ENCODE peak calls at places on chromosomes 2 and 18, in eight cellular contexts. Q is epithelial cell of esophagus, A is prostate gland, I is cardiac fibroblast, V is GM12864, S is fibroblast of lung, X is A549, C is AG10803. P is an unnamed sample.

GRCh38 chr2:145091967-145092366 is 572.0 kb upstream of the ZEB2 start:
- DNase-seq in X (no peak), Q (no peak), C (no peak), V (no peak), I (no peak), A (no peak), S (peak; percentile 79), P (no peak)

GRCh38 chr18:55173291-55173690 is 214.0 kb upstream of the CCDC68 start:
- DNase-seq in C (no peak), V (no peak), Q (no peak), X (no peak), I (no peak), A (no peak), S (no peak), P (no peak)

GRCh38 chr2:232543928-232544631 is 4.6 kb downstream of the CHRNG start:
- DNase-seq in Q (no peak), A (no peak), V (no peak), S (no peak), I (no peak), C (no peak), X (no peak), P (no peak)

GRCh38 chr18:74775239-74775638 is 177.6 kb downstream of the ZNF407 start:
- DNase-seq in Q (peak; percentile 18), X (no peak), C (peak; percentile 2), A (no peak), V (no peak), I (peak; percentile 21), S (peak; percentile 86), P (no peak)

GRCh38 chr2:159249955-159250723 is 36.4 kb downstream of the WDSUB1 start:
- DNase-seq in V (no peak), C (peak; percentile 94), A (peak; percentile 92), X (no peak), S (peak; percentile 72), I (peak; percentile 79), Q (peak; percentile 94), P (peak; percentile 75)

GRCh38 chr2:42789751-42790150 is 2.6 kb downstream of the HAAO start:
- DNase-seq in I (no peak), Q (no peak), A (no peak), S (no peak), X (no peak), V (no peak), C (no peak), P (no peak)

GRCh38 chr18:3447035-3447894 is 2.7 kb upstream of the TGIF1 start:
- DNase-seq in C (peak; percentile 72), Q (peak; percentile 50), V (no peak), A (no peak), X (no peak), S (peak; percentile 60), I (peak; percentile 89), P (no peak)

GRCh38 chr2:34254272-34254882 is 655.3 kb upstream of the FAM98A start:
- DNase-seq in X (no peak), C (no peak), I (no peak), S (no peak), A (no peak), Q (no peak), V (no peak), P (peak; percentile 43)

GRCh38 chr2:33614190-33614589 is 15.1 kb upstream of the FAM98A start:
- DNase-seq in A (no peak), I (no peak), X (no peak), S (no peak), Q (no peak), C (no peak), V (no peak), P (no peak)

GRCh38 chr2:1950474-1950873 is 206.2 kb upstream of the PXDN start:
- DNase-seq in I (no peak), C (no peak), Q (no peak), V (no peak), X (no peak), S (no peak), A (no peak), P (no peak)

GRCh38 chr2:56654936-56655335 is 471.1 kb downstream of the CCDC85A start:
- DNase-seq in Q (no peak), A (no peak), C (peak; percentile 13), V (no peak), I (no peak), S (peak; percentile 24), X (no peak), P (no peak)

DNA sequence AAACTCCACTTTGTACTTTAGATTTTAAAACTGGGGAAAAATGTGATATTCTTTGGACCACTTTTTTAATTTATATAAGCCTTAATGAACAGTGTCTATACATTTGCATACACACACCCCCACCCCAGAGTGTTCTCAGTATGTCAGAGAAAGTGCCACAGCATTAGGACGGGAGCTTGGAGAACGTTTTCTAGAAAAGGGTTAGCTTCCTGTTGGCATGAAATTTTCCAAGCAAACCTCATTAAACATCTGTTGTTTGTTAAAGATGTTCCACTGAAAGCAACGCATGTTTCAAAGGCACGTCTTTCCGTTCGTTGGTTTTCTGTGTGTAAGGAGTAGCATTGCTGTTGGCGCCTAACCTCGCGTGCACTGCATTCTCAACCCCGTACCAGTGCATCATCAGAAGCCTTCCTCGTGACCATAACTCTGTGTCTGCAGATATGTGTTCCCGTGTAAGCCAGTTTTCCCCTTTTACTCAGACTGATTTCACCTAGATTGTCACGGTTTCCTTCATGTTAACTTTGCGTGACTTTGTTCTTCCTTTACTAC is 228.5 kb downstream of the ALPK2 start:
- DNase-seq in S (no peak), X (no peak), C (peak; percentile 87), V (no peak), I (peak; percentile 15), Q (no peak), A (no peak), P (no peak)
- H3K4me3 ChIP-seq in S (no peak overlapping the region), X (no peak overlapping the region), C (no peak overlapping the region), V (no peak overlapping the region), I (no peak overlapping the region), Q (no peak overlapping the region), A (no peak overlapping the region), P (no peak overlapping the region)

DNA sequence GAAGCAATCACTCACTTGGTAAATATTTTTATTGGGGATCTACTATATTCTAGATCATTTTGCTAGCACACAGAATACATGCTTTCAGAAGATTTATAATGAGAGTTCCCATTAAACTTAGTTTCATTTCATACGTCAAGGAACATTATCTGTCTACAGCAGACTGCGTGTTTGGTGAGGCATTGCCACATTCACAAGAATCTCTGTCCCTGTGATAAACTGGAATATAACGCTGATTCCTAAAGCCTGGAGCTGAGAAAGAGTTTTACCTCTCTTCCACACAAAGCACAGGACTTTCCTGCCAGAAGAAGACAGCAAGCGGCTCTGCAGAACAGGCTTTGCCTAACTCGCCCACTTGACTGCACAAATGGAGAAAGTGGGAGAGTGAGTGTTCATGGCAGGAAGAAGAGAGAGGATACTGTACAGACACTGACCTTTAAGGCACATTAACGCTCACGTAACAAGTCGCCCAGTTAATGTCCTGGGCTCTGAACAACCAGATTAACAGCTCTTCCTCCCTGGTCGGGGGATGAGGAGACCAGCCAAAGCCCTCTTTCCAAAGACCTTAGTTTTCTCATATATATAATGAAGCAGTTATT is 356.2 kb downstream of the GPD2 start:
- DNase-seq in C (no peak), A (no peak), Q (no peak), S (no peak), I (no peak), X (no peak), V (no peak), P (no peak)
- TF ChIP-seq CTCF in C (no peak), A (no peak), Q (no peak), S (no peak), I (no peak), X (no peak), V (no peak), P (no peak)

DNA sequence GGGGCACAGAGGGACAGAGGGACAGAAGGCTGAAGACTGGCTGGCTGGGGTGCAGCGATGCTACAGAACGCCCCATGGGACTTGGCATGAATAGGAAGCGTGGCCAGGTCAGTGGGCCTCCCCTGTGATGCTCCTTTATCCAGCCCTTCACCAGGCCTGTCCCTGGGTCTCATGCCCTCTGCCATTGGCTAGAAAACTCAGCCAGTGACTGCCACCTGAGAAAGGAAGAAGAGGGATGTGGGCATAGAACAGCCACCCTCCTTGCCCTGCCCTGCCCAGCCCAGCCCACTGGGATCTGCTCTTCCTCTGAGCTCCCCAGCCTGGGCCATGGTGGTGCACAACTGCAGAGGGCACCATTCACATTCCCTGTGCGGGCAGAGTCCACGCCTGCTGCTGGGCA is 10.5 kb upstream of the LAPTM4A start:
- DNase-seq in S (no peak), I (no peak), V (no peak), Q (no peak), A (no peak), C (no peak), X (no peak), P (no peak)
- H3K4me3 ChIP-seq in S (no peak overlapping the region), I (no peak overlapping the region), V (no peak overlapping the region), Q (no peak overlapping the region), A (no peak overlapping the region), C (no peak overlapping the region), X (no peak overlapping the region), P (no peak overlapping the region)

DNA sequence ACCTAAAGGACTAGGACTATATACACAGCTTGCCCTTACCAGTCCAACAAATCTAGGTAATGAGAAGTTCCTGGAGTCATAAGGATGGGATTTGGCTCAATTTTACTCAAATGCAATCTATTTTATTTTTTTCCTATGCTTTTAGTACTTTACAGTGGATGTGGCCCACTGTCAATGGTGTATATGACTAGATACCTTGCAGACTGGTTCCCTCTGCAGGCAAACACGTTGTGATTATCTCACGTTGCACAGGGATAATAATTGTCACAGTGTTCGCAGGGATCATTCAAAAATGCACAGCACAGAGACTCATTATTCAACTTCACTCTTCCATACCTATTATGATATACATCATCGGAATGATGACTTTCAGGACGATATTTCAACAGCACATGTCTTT is 359.7 kb downstream of the MBD2 start:
- DNase-seq in S (no peak), V (no peak), Q (peak; percentile 18), C (peak; percentile 3), I (peak; percentile 8), A (no peak), X (no peak), P (no peak)
- TF ChIP-seq CTCF in S (no peak), V (no peak), Q (peak; percentile 25), C (peak; percentile 35), I (no peak), A (no peak), X (no peak), P (peak; percentile 54)

DNA sequence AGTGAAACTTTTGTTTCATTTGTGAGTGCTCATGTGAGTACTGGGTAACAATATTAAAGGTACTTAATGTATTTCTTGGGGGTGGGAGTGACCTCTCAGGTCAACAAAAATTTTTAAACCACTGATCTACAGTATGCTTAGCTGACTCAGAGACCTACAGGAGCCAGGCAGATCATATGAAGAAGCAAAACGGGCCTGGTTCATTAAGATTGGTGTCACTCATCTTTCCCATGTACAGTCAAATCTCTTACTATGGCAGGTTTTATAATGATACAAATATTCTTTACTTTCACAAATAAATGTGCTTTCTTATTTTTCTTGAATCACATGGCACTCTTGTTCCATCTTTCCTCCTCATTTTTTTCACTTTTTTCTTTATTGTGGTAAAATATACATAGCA is 7.7 kb upstream of the TMSB10 start:
- DNase-seq in V (no peak), A (no peak), X (no peak), C (no peak), S (no peak), Q (no peak), I (no peak), P (no peak)
- H3K4me3 ChIP-seq in V (no peak overlapping the region), A (no peak overlapping the region), X (no peak overlapping the region), C (no peak overlapping the region), S (no peak overlapping the region), Q (no peak overlapping the region), I (no peak overlapping the region), P (no peak overlapping the region)